ENCODE peak calls at places on chromosomes 6 and 20, in five cellular contexts. Z is cardiac septum, D is lower leg skin, Y is cardiac fibroblast, P is NCI-H1694. K is an unnamed sample.

GRCh38 chr6:125203395-125203794 is 49.8 kb downstream of the TPD52L1 start:
- DNase-seq in D (no peak), P (no peak), Z (no peak), Y (no peak), K (no peak)

GRCh38 chr6:16949696-16950095 is 152.2 kb upstream of the STMND1 start:
- DNase-seq in Y (peak; percentile 65), Z (no peak), D (no peak), P (no peak), K (no peak)

GRCh38 chr6:165663283-165663735 is 268 bp upstream of the PDE10A start:
- DNase-seq in Z (no peak), Y (peak; percentile 76), D (no peak), P (no peak), K (no peak)

GRCh38 chr20:5569021-5569420 is 181.2 kb upstream of the SHLD1 start:
- DNase-seq in D (peak; percentile 39), Y (peak; percentile 73), Z (no peak), P (peak; percentile 67), K (no peak)

GRCh38 chr20:26169506-26169905 is 472.9 kb upstream of the ZNF337 start:
- DNase-seq in Z (no peak), D (no peak), P (no peak), Y (peak; percentile 72), K (no peak)

GRCh38 chr6:139472341-139473038 is 98.0 kb upstream of the CITED2 start:
- DNase-seq in D (no peak), Y (peak; percentile 72), P (no peak), Z (no peak), K (no peak)

GRCh38 chr6:30687659-30688431 is 1.4 kb upstream of the PPP1R18 start:
- DNase-seq in Z (no peak), D (no peak), Y (peak; percentile 60), P (no peak), K (no peak)

GRCh38 chr6:136655251-136656014 is 105.2 kb upstream of the MAP7 start:
- DNase-seq in D (no peak), Y (no peak), P (no peak), Z (no peak), K (no peak)

GRCh38 chr6:144305985-144306384 is 20.9 kb downstream of the UTRN start:
- DNase-seq in Z (no peak), P (no peak), Y (no peak), D (no peak), K (no peak)

GRCh38 chr6:42928748-42929087 is 562 bp upstream of the CNPY3 start:
- DNase-seq in P (no peak), D (no peak), Y (no peak), Z (no peak), K (no peak)

GRCh38 chr20:43451400-43451799 is 6.3 kb upstream of the SRSF6 start:
- DNase-seq in D (no peak), P (no peak), Y (no peak), Z (peak; percentile 5), K (no peak)

GRCh38 chr20:32989507-32990283 is 14.5 kb downstream of the SUN5 start:
- DNase-seq in Y (no peak), D (no peak), Z (no peak), P (no peak), K (no peak)

GRCh38 chr20:41623625-41624024 is 5.4 kb upstream of the CHD6 start:
- DNase-seq in D (no peak), Z (no peak), Y (no peak), P (no peak), K (no peak)

GRCh38 chr6:96943535-96943934 is 19.0 kb downstream of the KLHL32 start:
- DNase-seq in D (no peak), Y (no peak), P (no peak), Z (no peak), K (no peak)

GRCh38 chr20:47784599-47785320 is 521 bp downstream of the SULF2 start:
- DNase-seq in P (peak; percentile 21), Z (no peak), D (no peak), Y (peak; percentile 66), K (no peak)

GRCh38 chr20:53917145-53918009 is 153.0 kb downstream of the BCAS1 start:
- DNase-seq in D (peak; percentile 75), Y (peak; percentile 92), P (no peak), Z (no peak), K (peak; percentile 75)

GRCh38 chr20:48489656-48490055 is 338.1 kb downstream of the PREX1 start:
- DNase-seq in Z (no peak), Y (no peak), P (peak; percentile 88), D (no peak), K (peak; percentile 29)

GRCh38 chr6:15026832-15027231 is 219.0 kb upstream of the JARID2 start:
- DNase-seq in P (no peak), Y (no peak), D (no peak), Z (no peak), K (peak; percentile 73)

GRCh38 chr6:43823390-43823789 is 53.4 kb downstream of the VEGFA start:
- DNase-seq in Z (no peak), P (no peak), Y (no peak), D (no peak), K (no peak)

GRCh38 chr20:31811796-31812728 is 7.1 kb upstream of the MYLK2 start:
- DNase-seq in Y (peak; percentile 78), Z (no peak), D (no peak), P (peak; percentile 5), K (no peak)

GRCh38 chr6:111677186-111677990 is 71.7 kb upstream of the TRAF3IP2 start:
- DNase-seq in D (no peak), Y (no peak), P (no peak), Z (no peak), K (no peak)

GRCh38 chr20:19975901-19976300 is 41.3 kb upstream of the NAA20 start:
- DNase-seq in Z (no peak), D (no peak), P (no peak), Y (peak; percentile 36), K (no peak)

GRCh38 chr20:42277203-42277602 is 659.0 kb upstream of the CHD6 start:
- DNase-seq in D (no peak), Y (no peak), Z (no peak), P (no peak), K (no peak)

GRCh38 chr6:105483492-105483891 is 80.6 kb upstream of the PREP start:
- DNase-seq in D (no peak), Z (no peak), Y (peak; percentile 29), P (no peak), K (no peak)

GRCh38 chr6:149132336-149132735 is 185.2 kb upstream of the TAB2 start:
- DNase-seq in Y (no peak), D (no peak), P (no peak), Z (no peak), K (no peak)

GRCh38 chr6:127177030-127177928 is 58.8 kb downstream of the RSPO3 start:
- DNase-seq in Y (peak; percentile 65), Z (no peak), P (no peak), D (no peak), K (no peak)

GRCh38 chr6:30441171-30441570 is 48.1 kb upstream of the HLA-E start:
- DNase-seq in D (no peak), Y (no peak), P (no peak), Z (no peak), K (no peak)

GRCh38 chr6:21003780-21004541 is 469.7 kb downstream of the CDKAL1 start:
- DNase-seq in D (no peak), Y (peak; percentile 89), Z (no peak), P (peak; percentile 91), K (no peak)

GRCh38 chr6:16761469-16762264 is 407 bp upstream of the ATXN1 start:
- DNase-seq in P (no peak), Z (peak; percentile 94), Y (peak; percentile 96), D (peak; percentile 84), K (peak; percentile 89)

GRCh38 chr6:132820629-132821381 is 6.4 kb downstream of the RPS12 start:
- DNase-seq in P (no peak), Y (no peak), Z (no peak), D (no peak), K (no peak)

GRCh38 chr6:4059115-4059777 is 19.7 kb downstream of the FAM217A start:
- DNase-seq in Z (no peak), Y (peak; percentile 67), D (no peak), P (no peak), K (no peak)

GRCh38 chr20:43963872-43964791 is 49.5 kb downstream of the TOX2 start:
- DNase-seq in Z (peak; percentile 83), P (no peak), Y (peak; percentile 83), D (peak; percentile 29), K (no peak)

GRCh38 chr6:108798672-108799355 is 49.4 kb upstream of the ARMC2 start:
- DNase-seq in Z (no peak), Y (peak; percentile 45), D (no peak), P (no peak), K (no peak)

GRCh38 chr20:3995067-3995748 is 20.1 kb downstream of the RNF24 start:
- DNase-seq in Z (no peak), P (no peak), D (no peak), Y (peak; percentile 32), K (no peak)

GRCh38 chr20:13659288-13659687 is 20.6 kb upstream of the TASP1 start:
- DNase-seq in Y (no peak), P (no peak), D (no peak), Z (no peak), K (no peak)

GRCh38 chr20:4099905-4100675 is 84.7 kb upstream of the RNF24 start:
- DNase-seq in D (no peak), Y (no peak), P (no peak), Z (no peak), K (no peak)

GRCh38 chr6:163712569-163712966 is 298.1 kb downstream of the QKI start:
- DNase-seq in Z (no peak), D (no peak), Y (no peak), P (no peak), K (no peak)

GRCh38 chr6:43428874-43429273 is 1.5 kb downstream of the ABCC10 start:
- DNase-seq in Z (peak; percentile 6), D (no peak), Y (peak; percentile 8), P (no peak), K (no peak)

GRCh38 chr6:35167505-35167904 is 26.4 kb upstream of the TCP11 start:
- DNase-seq in Z (no peak), Y (no peak), P (no peak), D (no peak), K (no peak)

GRCh38 chr6:158559338-158559894 is 475 bp upstream of the TMEM181 start:
- DNase-seq in Z (no peak), D (no peak), Y (no peak), P (no peak), K (no peak)

K was measured in breast epithelium.